ENCODE peak calls at places on chromosome 22, in eight cellular contexts. Q is DMS153; E is AG08396; D is activated T-helper 1 cell treated with anti-CD3 and anti-CD28 coated beads, Interleukin-12 subunit alpha, Interleukin-12 subunit beta, Interleukin-2, Interleukin-4 antibody, amounts not matched to agents 30 ng/mL and 10 ng/mL and 1 ng/mL, durations not matched to agents 14 hours and 24 hours and 36 hours; I is NCI-H2029 treated with DMSO at 0.1 percent for 48 hours; L is choroid plexus epithelial cell; G is GM04503; O is IMR-90. F is an unnamed sample.

GRCh38 chr22:45201678-45202332 is 38.1 kb downstream of the NUP50 start:
- DNase-seq in Q (no peak), E (peak), D (no peak), I (no peak), L (peak), G (no peak), O (peak), F (no peak)

GRCh38 chr22:37293172-37293571 is 10.9 kb downstream of the CYTH4 start:
- DNase-seq in Q (no peak), E (no peak), D (no peak), I (no peak), L (no peak), G (no peak), O (no peak), F (no peak)

GRCh38 chr22:45284705-45285305 is at the start of gene UPK3A:
- DNase-seq in Q (peak), E (peak), D (peak), I (peak), L (no peak), G (no peak), O (no peak), F (peak)

GRCh38 chr22:40328551-40328950 is 17.7 kb upstream of the ADSL start:
- DNase-seq in Q (no peak), E (no peak), D (no peak), I (no peak), L (no peak), G (no peak), O (no peak), F (no peak)

GRCh38 chr22:47165998-47166397 is 403.5 kb downstream of the TBC1D22A start:
- DNase-seq in Q (no peak), E (no peak), D (no peak), I (no peak), L (no peak), G (no peak), O (no peak), F (no peak)

GRCh38 chr22:40019681-40020080 is 24.9 kb downstream of the FAM83F start:
- DNase-seq in Q (no peak), E (no peak), D (no peak), I (no peak), L (no peak), G (no peak), O (no peak), F (no peak)

GRCh38 chr22:37379085-37379484 is 48.2 kb downstream of the ELFN2 start:
- DNase-seq in Q (no peak), E (no peak), D (no peak), I (no peak), L (no peak), G (no peak), O (no peak), F (no peak)

GRCh38 chr22:39296981-39297489 is 22.4 kb downstream of the RPL3 start:
- DNase-seq in Q (no peak), E (no peak), D (no peak), I (no peak), L (no peak), G (no peak), O (no peak), F (no peak)

GRCh38 chr22:36773935-36774334 is 2.0 kb downstream of the IFT27 start:
- DNase-seq in Q (no peak), E (peak), D (no peak), I (no peak), L (peak), G (no peak), O (peak), F (no peak)

GRCh38 chr22:50010676-50011446 is 1.7 kb downstream of the IL17REL start:
- DNase-seq in Q (no peak), E (no peak), D (no peak), I (no peak), L (no peak), G (no peak), O (no peak), F (no peak)

GRCh38 chr22:23281406-23282088 is 101.2 kb downstream of the BCR start:
- DNase-seq in Q (peak), E (peak), D (peak), I (peak), L (peak), G (no peak), O (peak), F (peak)

GRCh38 chr22:30486118-30486517 is 14.3 kb upstream of the SEC14L3 start:
- DNase-seq in Q (no peak), E (no peak), D (no peak), I (no peak), L (no peak), G (no peak), O (no peak), F (no peak)

GRCh38 chr22:29879738-29880137 is 3.2 kb upstream of the MTMR3 start:
- DNase-seq in Q (no peak), E (no peak), D (no peak), I (no peak), L (no peak), G (no peak), O (no peak), F (no peak)

GRCh38 chr22:46086577-46087335 is 63.6 kb upstream of the PPARA start:
- DNase-seq in Q (no peak), E (no peak), D (no peak), I (no peak), L (no peak), G (no peak), O (peak), F (no peak)

GRCh38 chr22:43990044-43990443 is 34.1 kb upstream of the PARVB start:
- DNase-seq in Q (no peak), E (no peak), D (no peak), I (no peak), L (no peak), G (no peak), O (no peak), F (no peak)

GRCh38 chr22:29480512-29481264 is 670 bp downstream of the NEFH start:
- DNase-seq in Q (no peak), E (no peak), D (peak), I (no peak), L (peak), G (no peak), O (peak), F (no peak)

GRCh38 chr22:28185130-28185529 is 266.1 kb upstream of the PITPNB start:
- DNase-seq in Q (no peak), E (no peak), D (no peak), I (no peak), L (no peak), G (no peak), O (no peak), F (no peak)

GRCh38 chr22:19407649-19408606 is 23.6 kb downstream of the HIRA start:
- DNase-seq in Q (no peak), E (no peak), D (no peak), I (no peak), L (peak), G (no peak), O (peak), F (no peak)

GRCh38 chr22:44393066-44393465 is 80.3 kb upstream of the SHISAL1 start:
- DNase-seq in Q (no peak), E (no peak), D (no peak), I (no peak), L (no peak), G (no peak), O (no peak), F (no peak)

GRCh38 chr22:24583221-24583971 is 9.5 kb downstream of the LRRC75B start:
- DNase-seq in Q (peak), E (no peak), D (no peak), I (peak), L (no peak), G (no peak), O (peak), F (no peak)

GRCh38 chr22:34812631-34813030 is 253.3 kb upstream of the ISX start:
- DNase-seq in Q (no peak), E (no peak), D (no peak), I (no peak), L (no peak), G (no peak), O (no peak), F (no peak)

GRCh38 chr22:49999901-50000586 is 12.5 kb downstream of the IL17REL start:
- DNase-seq in Q (no peak), E (peak), D (no peak), I (no peak), L (no peak), G (no peak), O (no peak), F (no peak)

GRCh38 chr22:31049815-31050420 is 31.2 kb upstream of the SMTN start:
- DNase-seq in Q (no peak), E (no peak), D (no peak), I (no peak), L (no peak), G (no peak), O (no peak), F (no peak)

GRCh38 chr22:41825376-41825775 is 7.5 kb upstream of the SREBF2 start:
- DNase-seq in Q (no peak), E (no peak), D (no peak), I (no peak), L (no peak), G (no peak), O (peak), F (no peak)

GRCh38 chr22:37854946-37855345 is 5.7 kb downstream of the EIF3L start:
- DNase-seq in Q (no peak), E (no peak), D (no peak), I (no peak), L (no peak), G (no peak), O (no peak), F (no peak)

GRCh38 chr22:17198188-17199130 is 20.8 kb downstream of the ADA2 start:
- DNase-seq in Q (peak), E (no peak), D (no peak), I (peak), L (peak), G (no peak), O (no peak), F (peak)